ENCODE peak calls at places on chromosomes 12 and 14, in nine cellular contexts. N is AG04450, W is ascending aorta, B is sigmoid colon, M is mammary epithelial cell, J is keratinocyte, T is Panc1, U is right cardiac atrium, X is tibial artery. P is an unnamed sample. For H3K9me3, the result is how much of the 10 kb centered on the place peaks cover.

GRCh38 chr12:48824112-48824511 is 5.8 kb downstream of the CACNB3 start:
- DNase-seq in N (no peak), X (no peak), W (no peak), B (no peak), M (no peak), T (no peak), U (no peak), J (no peak), P (no peak)

GRCh38 chr14:94924189-94924588 is 154.3 kb upstream of the GSC start:
- DNase-seq in N (no peak), M (no peak), U (no peak), X (no peak), B (no peak), J (no peak), T (no peak), W (no peak), P (no peak)

GRCh38 chr12:93177208-93178153 is 200.2 kb upstream of the NUDT4 start:
- DNase-seq in W (no peak), T (no peak), N (no peak), X (no peak), J (no peak), B (no peak), M (no peak), U (no peak), P (no peak)

GRCh38 chr14:75310295-75311059 is 31.8 kb downstream of the FOS start:
- DNase-seq in B (peak), M (peak), T (no peak), J (no peak), W (peak), N (peak), X (peak), U (peak), P (no peak)

GRCh38 chr14:102016420-102017090 is 52.2 kb downstream of the DYNC1H1 start:
- DNase-seq in X (no peak), N (no peak), B (no peak), M (no peak), T (no peak), W (no peak), U (no peak), J (no peak), P (no peak)

GRCh38 chr14:74648643-74649042 is 36.6 kb upstream of the LTBP2 start:
- DNase-seq in T (no peak), U (no peak), X (no peak), W (no peak), B (peak), J (no peak), N (no peak), M (no peak), P (no peak)

GRCh38 chr12:82124711-82125110 is 233.5 kb downstream of the CCDC59 start:
- DNase-seq in X (no peak), N (no peak), W (no peak), T (no peak), B (no peak), M (peak), J (no peak), U (no peak), P (no peak)

GRCh38 chr14:73663548-73664212 is 18.9 kb downstream of the DNAL1 start:
- DNase-seq in B (no peak), W (no peak), T (no peak), X (no peak), N (no peak), U (no peak), J (no peak), M (no peak), P (no peak)

GRCh38 chr14:54807428-54807827 is 95.2 kb downstream of the GCH1 start:
- DNase-seq in B (no peak), N (no peak), W (no peak), X (no peak), M (no peak), J (no peak), T (no peak), U (no peak), P (no peak)

GRCh38 chr14:49861581-49861922 is 9.0 kb upstream of the NEMF start:
- DNase-seq in U (peak), M (peak), N (peak), J (no peak), T (no peak), W (peak), B (peak), X (peak), P (peak)

GRCh38 chr12:56716458-56716857 is 8.6 kb downstream of the NACA start:
- DNase-seq in M (no peak), T (no peak), U (no peak), J (no peak), W (peak), X (no peak), N (no peak), B (no peak), P (no peak)
- H3K27ac ChIP-seq in M (no peak), T (no peak), U (no peak), J (no peak), W (no peak), X (no peak), N (peak), B (no peak), P (no peak)

GRCh38 chr12:71766202-71766601 is 11.5 kb downstream of the RAB21 start:
- DNase-seq in B (no peak), J (no peak), W (no peak), X (no peak), U (no peak), T (no peak), M (no peak), N (no peak), P (no peak)
- H3K9me3 ChIP-seq in B (under half), J (under half), W (under half), X (under half), U (under half), T (under half), M (under half), N (under half), P (under half)

GRCh38 chr12:6796576-6796975 is 7.2 kb downstream of the CD4 start:
- DNase-seq in N (no peak), U (no peak), J (no peak), B (no peak), M (no peak), T (no peak), X (no peak), W (no peak), P (no peak)
- H3K27ac ChIP-seq in N (no peak), U (no peak), J (no peak), B (no peak), M (no peak), T (no peak), X (no peak), W (no peak), P (no peak)

GRCh38 chr12:133206390-133206789 is 25.1 kb downstream of the ZNF268 start:
- DNase-seq in M (no peak), B (no peak), T (no peak), U (no peak), N (no peak), X (no peak), J (no peak), W (no peak), P (no peak)
- H3K9me3 ChIP-seq in M (half or more), B (half or more), T (half or more), U (under half), N (half or more), X (half or more), J (under half), W (half or more), P (half or more)

GRCh38 chr12:123083661-123084571 is 67.0 kb downstream of the PITPNM2 start:
- DNase-seq in N (no peak), T (no peak), U (no peak), M (no peak), X (no peak), W (no peak), B (no peak), J (no peak), P (no peak)
- H3K27ac ChIP-seq in N (no peak), T (no peak), U (peak), M (no peak), X (no peak), W (no peak), B (no peak), J (no peak), P (no peak)